ENCODE peak calls at places on chromosomes 7 and 10, in seven cellular contexts. V is SK-N-DZ; H is naive thymus-derived CD8-positive, alpha-beta T cell; I is neuronal stem cell; X is amniotic stem cell; D is NCI-H82; O is T-helper 1 cell. U is an unnamed sample.

GRCh38 chr7:16091951-16092350 is 329.4 kb downstream of the CRPPA start:
- DNase-seq in V (no peak), D (no peak), I (no peak), O (no peak), X (no peak), H (no peak), U (no peak)

GRCh38 chr10:114970515-114970914 is 32.5 kb downstream of the TRUB1 start:
- DNase-seq in X (no peak), O (no peak), D (peak), V (no peak), I (peak), H (no peak), U (no peak)

GRCh38 chr10:104318810-104319684 is 19.2 kb downstream of the ITPRIP start:
- DNase-seq in I (no peak), D (no peak), H (no peak), X (no peak), V (no peak), O (no peak), U (no peak)

GRCh38 chr7:22137026-22137425 is 191.3 kb upstream of the CDCA7L start:
- DNase-seq in D (no peak), H (no peak), V (no peak), I (no peak), O (no peak), X (no peak), U (no peak)

GRCh38 chr7:142801601-142802295 is 31.0 kb downstream of the PRSS2 start:
- DNase-seq in I (no peak), D (no peak), O (no peak), X (no peak), H (peak), V (no peak), U (no peak)

GRCh38 chr7:70893985-70894722 is 237.8 kb upstream of the GALNT17 start:
- DNase-seq in O (no peak), H (no peak), X (no peak), D (no peak), V (no peak), I (no peak), U (no peak)

GRCh38 chr7:66282594-66282935 is 77.4 kb downstream of the TPST1 start:
- DNase-seq in H (no peak), D (no peak), I (no peak), X (no peak), V (no peak), O (no peak), U (no peak)

GRCh38 chr10:60444494-60445064 is 54.9 kb upstream of the ANK3 start:
- DNase-seq in X (no peak), H (no peak), O (no peak), V (peak), I (peak), D (peak), U (no peak)

GRCh38 chr10:49083256-49083655 is 32.1 kb downstream of the VSTM4 start:
- DNase-seq in V (no peak), I (no peak), D (no peak), O (no peak), H (no peak), X (no peak), U (no peak)